ENCODE peak calls at places on chromosomes 2 and 18, in ten cellular contexts. U is heart right ventricle; C is posterior cingulate gyrus; A is iris pigment epithelial cell; R is stimulated activated CD4-positive, alpha-beta T cell treated with anti-CD3 and anti-CD28 coated beads, Interleukin-12 subunit alpha, Interleukin-12 subunit beta, amount 100 ng/mL, for 4 hours; B is vagina; Z is activated T-helper 1 cell treated with Interleukin-2 at 50 U/mL for 16 hours; O is activated naive CD8-positive, alpha-beta T cell treated with anti-CD3 and anti-CD28 coated beads, Interleukin-2, amount 10 ng/mL, durations not matched to agents 7 days and 5 days; D is stimulated activated CD8-positive, alpha-beta memory T cell treated with anti-CD3 and anti-CD28 coated beads, Interleukin-2, amount 100 ng/mL, for 1 hour; K is Kasumi-1. W is an unnamed sample.

GRCh38 chr2:176096986-176097819 is 2.4 kb upstream of the HOXD12 start:
- DNase-seq in U (peak; percentile 44), C (peak; percentile 34), A (peak; percentile 49), R (peak; percentile 59), B (no peak), Z (no peak), O (peak; percentile 77), D (no peak), K (peak; percentile 93), W (peak; percentile 58)

GRCh38 chr18:58239879-58240278 is 195.9 kb downstream of the NEDD4L start:
- DNase-seq in U (no peak), C (no peak), A (no peak), R (no peak), B (no peak), Z (no peak), O (no peak), D (no peak), K (no peak), W (no peak)

GRCh38 chr2:28608061-28608828 is 112.4 kb downstream of the PLB1 start:
- DNase-seq in U (peak; percentile 71), C (peak; percentile 66), A (no peak), R (no peak), B (no peak), Z (no peak), O (no peak), D (no peak), K (no peak), W (no peak)

GRCh38 chr18:21109936-21110666 is 1.5 kb downstream of the ROCK1 start:
- DNase-seq in U (no peak), C (no peak), A (no peak), R (no peak), B (no peak), Z (no peak), O (no peak), D (no peak), K (peak; percentile 36), W (peak; percentile 51)

GRCh38 chr2:51918113-51918512 is 886.2 kb upstream of the NRXN1 start:
- DNase-seq in U (no peak), C (no peak), A (peak; percentile 80), R (no peak), B (no peak), Z (no peak), O (no peak), D (no peak), K (peak; percentile 49), W (peak; percentile 30)

GRCh38 chr2:145617906-145618305 is 1098.0 kb upstream of the ZEB2 start:
- DNase-seq in U (no peak), C (no peak), A (peak; percentile 50), R (no peak), B (no peak), Z (no peak), O (no peak), D (no peak), K (no peak), W (no peak)

GRCh38 chr2:207513577-207514257 is 16.0 kb upstream of the CREB1 start:
- DNase-seq in U (no peak), C (no peak), A (peak; percentile 96), R (no peak), B (no peak), Z (no peak), O (no peak), D (no peak), K (no peak), W (peak; percentile 92)

GRCh38 chr2:231482806-231483391 is 18.6 kb upstream of the NCL start:
- DNase-seq in U (peak; percentile 72), C (peak; percentile 72), A (peak; percentile 44), R (peak; percentile 76), B (no peak), Z (peak; percentile 56), O (peak; percentile 85), D (peak; percentile 46), K (peak; percentile 31), W (peak; percentile 55)